ENCODE peak calls at places on chromosomes 16 and 17, in ten cellular contexts. S, V, P, G, H, A, J, N, R and F are unnamed samples.

GRCh38 chr17:6544770-6545169 is 11.6 kb downstream of the PITPNM3 start:
- DNase-seq in S (no peak), V (no peak), P (peak; percentile 14), G (no peak), H (no peak), A (no peak), J (peak; percentile 62), N (no peak), R (no peak), F (peak; percentile 75)

GRCh38 chr17:78839762-78840529 is 668 bp downstream of the USP36 start:
- DNase-seq in S (peak; percentile 54), V (no peak), P (no peak), G (peak; percentile 47), H (peak; percentile 37), A (no peak), J (no peak), N (no peak), R (no peak), F (no peak)

GRCh38 chr16:2296662-2297505 is 29.0 kb upstream of the RNPS1 start:
- DNase-seq in S (peak; percentile 54), V (no peak), P (no peak), G (no peak), H (no peak), A (no peak), J (peak; percentile 74), N (no peak), R (no peak), F (peak; percentile 49)

GRCh38 chr16:69399361-69399760 is 13.6 kb upstream of the TERF2 start:
- DNase-seq in S (peak; percentile 64), V (no peak), P (no peak), G (no peak), H (no peak), A (no peak), J (no peak), N (no peak), R (no peak), F (no peak)

GRCh38 chr16:81623365-81624102 is 155.6 kb upstream of the PLCG2 start:
- DNase-seq in S (peak; percentile 57), V (no peak), P (peak; percentile 32), G (peak; percentile 30), H (peak; percentile 15), A (no peak), J (peak; percentile 50), N (peak; percentile 18), R (no peak), F (no peak)

GRCh38 chr16:80100846-80101451 is 439.8 kb upstream of the DYNLRB2 start:
- DNase-seq in S (no peak), V (no peak), P (no peak), G (no peak), H (no peak), A (no peak), J (no peak), N (no peak), R (no peak), F (no peak)

GRCh38 chr17:69105907-69106730 is 35.6 kb downstream of the ABCA6 start:
- DNase-seq in S (no peak), V (no peak), P (no peak), G (no peak), H (no peak), A (no peak), J (no peak), N (no peak), R (no peak), F (no peak)

GRCh38 chr16:49516382-49517036 is 142.9 kb downstream of the C16orf78 start:
- DNase-seq in S (no peak), V (no peak), P (no peak), G (no peak), H (no peak), A (no peak), J (no peak), N (no peak), R (no peak), F (no peak)

GRCh38 chr17:28744104-28744801 is 442 bp downstream of the TRAF4 start:
- DNase-seq in S (peak; percentile 48), V (no peak), P (peak; percentile 87), G (no peak), H (peak; percentile 71), A (peak; percentile 41), J (peak; percentile 83), N (no peak), R (peak; percentile 96), F (peak; percentile 92)

GRCh38 chr17:74117087-74117486 is 86.4 kb upstream of the RPL38 start:
- DNase-seq in S (no peak), V (no peak), P (no peak), G (no peak), H (no peak), A (no peak), J (no peak), N (no peak), R (no peak), F (no peak)

GRCh38 chr16:54150861-54151260 is 135.7 kb downstream of the IRX3 start:
- DNase-seq in S (no peak), V (no peak), P (no peak), G (no peak), H (no peak), A (no peak), J (no peak), N (no peak), R (no peak), F (no peak)

GRCh38 chr17:77677637-77678036 is 280.9 kb upstream of the TNRC6C start:
- DNase-seq in S (no peak), V (no peak), P (no peak), G (no peak), H (no peak), A (no peak), J (no peak), N (no peak), R (no peak), F (no peak)

GRCh38 chr16:2523801-2524231 is 3.6 kb downstream of the AMDHD2 start:
- DNase-seq in S (no peak), V (no peak), P (no peak), G (no peak), H (no peak), A (no peak), J (no peak), N (no peak), R (no peak), F (no peak)

GRCh38 chr17:57578608-57578990 is 166.5 kb downstream of the CCDC182 start:
- DNase-seq in S (no peak), V (no peak), P (no peak), G (no peak), H (no peak), A (no peak), J (no peak), N (no peak), R (no peak), F (no peak)

GRCh38 chr16:9837481-9837880 is 344.7 kb downstream of the GRIN2A start:
- DNase-seq in S (peak; percentile 5), V (no peak), P (no peak), G (no peak), H (no peak), A (no peak), J (no peak), N (no peak), R (no peak), F (no peak)

GRCh38 chr16:75648265-75649076 is 898 bp downstream of the TERF2IP start:
- DNase-seq in S (peak; percentile 77), V (peak; percentile 72), P (peak; percentile 88), G (peak; percentile 58), H (peak; percentile 78), A (peak; percentile 73), J (peak; percentile 80), N (peak; percentile 78), R (peak; percentile 83), F (peak; percentile 88)

GRCh38 chr16:10964039-10964890 is 19.9 kb downstream of the CLEC16A start:
- DNase-seq in S (peak; percentile 88), V (peak; percentile 82), P (peak; percentile 91), G (peak; percentile 40), H (peak; percentile 75), A (peak; percentile 63), J (peak; percentile 85), N (peak; percentile 64), R (peak; percentile 87), F (peak; percentile 93)

GRCh38 chr16:57041182-57042156 is 50.9 kb upstream of the CPNE2 start:
- DNase-seq in S (no peak), V (no peak), P (no peak), G (no peak), H (peak; percentile 64), A (no peak), J (no peak), N (no peak), R (no peak), F (no peak)

GRCh38 chr17:40063915-40064531 is 1.3 kb downstream of the THRA start:
- DNase-seq in S (no peak), V (no peak), P (no peak), G (no peak), H (no peak), A (no peak), J (no peak), N (peak; percentile 40), R (peak; percentile 52), F (peak; percentile 59)

GRCh38 chr17:9684955-9685621 is 39.8 kb downstream of the USP43 start:
- DNase-seq in S (no peak), V (no peak), P (no peak), G (no peak), H (no peak), A (no peak), J (no peak), N (no peak), R (no peak), F (no peak)

GRCh38 chr16:79050063-79050462 is 550.5 kb downstream of the MAF start:
- DNase-seq in S (no peak), V (no peak), P (no peak), G (no peak), H (no peak), A (no peak), J (no peak), N (no peak), R (no peak), F (no peak)

GRCh38 chr17:78530675-78531074 is 46.5 kb downstream of the DNAH17 start:
- DNase-seq in S (no peak), V (no peak), P (no peak), G (no peak), H (no peak), A (no peak), J (no peak), N (no peak), R (no peak), F (no peak)

GRCh38 chr17:27861979-27862378 is 31.2 kb downstream of the LYRM9 start:
- DNase-seq in S (no peak), V (no peak), P (no peak), G (no peak), H (no peak), A (peak; percentile 79), J (no peak), N (no peak), R (no peak), F (no peak)

GRCh38 chr17:45296833-45297124 is 20.0 kb downstream of the MAP3K14 start:
- DNase-seq in S (peak; percentile 73), V (no peak), P (no peak), G (no peak), H (no peak), A (no peak), J (no peak), N (no peak), R (no peak), F (no peak)

GRCh38 chr17:13776027-13776551 is 174.4 kb upstream of the HS3ST3A1 start:
- DNase-seq in S (peak; percentile 26), V (no peak), P (no peak), G (no peak), H (no peak), A (no peak), J (no peak), N (no peak), R (no peak), F (peak; percentile 60)

GRCh38 chr17:57915980-57916757 is 39.0 kb downstream of the CUEDC1 start:
- DNase-seq in S (no peak), V (no peak), P (peak; percentile 63), G (no peak), H (no peak), A (no peak), J (peak; percentile 55), N (peak; percentile 32), R (peak; percentile 91), F (peak; percentile 94)

GRCh38 chr17:17320188-17320910 is 17.2 kb downstream of the NT5M start:
- DNase-seq in S (no peak), V (no peak), P (no peak), G (no peak), H (no peak), A (no peak), J (no peak), N (no peak), R (no peak), F (no peak)